ENCODE peak calls at places on chromosomes 6 and 20, in nine cellular contexts. S is GM06990, H is OCI-LY7, B is tibial nerve, R is pancreas, D is ovary, J is trophoblast cell, W is choroid plexus epithelial cell, I is fibroblast of mammary gland. C is an unnamed sample.

GRCh38 chr20:23605867-23606651 is at the start of gene CST9:
- DNase-seq in S (no peak), H (no peak), B (no peak), R (no peak), D (no peak), J (no peak), W (no peak), I (no peak), C (no peak)

GRCh38 chr6:141848029-141848890 is 284.5 kb upstream of the GJE1 start:
- DNase-seq in S (no peak), H (no peak), B (no peak), R (no peak), D (no peak), J (no peak), W (peak; percentile 11), I (no peak), C (no peak)

GRCh38 chr6:96001891-96002575 is 13.7 kb upstream of the FUT9 start:
- DNase-seq in S (no peak), H (no peak), B (no peak), R (no peak), D (no peak), J (no peak), W (no peak), I (no peak), C (no peak)

GRCh38 chr6:82877213-82878195 is 188.1 kb downstream of the UBE3D start:
- DNase-seq in S (no peak), H (no peak), B (no peak), R (no peak), D (no peak), J (no peak), W (peak; percentile 17), I (peak; percentile 16), C (no peak)

GRCh38 chr6:7673063-7673536 is 52.8 kb upstream of the BMP6 start:
- DNase-seq in S (peak; percentile 21), H (no peak), B (peak; percentile 45), R (peak; percentile 22), D (peak; percentile 74), J (peak; percentile 44), W (no peak), I (peak; percentile 77), C (no peak)

GRCh38 chr6:110703906-110704594 is 111.2 kb downstream of the CDK19 start:
- DNase-seq in S (no peak), H (no peak), B (no peak), R (no peak), D (no peak), J (no peak), W (peak; percentile 29), I (peak; percentile 83), C (no peak)

GRCh38 chr20:24943196-24943595 is 5.9 kb upstream of the CST7 start:
- DNase-seq in S (no peak), H (no peak), B (no peak), R (peak; percentile 3), D (no peak), J (no peak), W (no peak), I (no peak), C (no peak)

GRCh38 chr20:44993343-44993742 is 27.0 kb downstream of the STK4 start:
- DNase-seq in S (no peak), H (no peak), B (no peak), R (no peak), D (no peak), J (no peak), W (peak; percentile 35), I (no peak), C (no peak)

GRCh38 chr6:31180500-31180899 is 10.0 kb upstream of the POU5F1 start:
- DNase-seq in S (peak; percentile 86), H (peak; percentile 86), B (no peak), R (peak; percentile 58), D (peak; percentile 85), J (peak; percentile 65), W (peak; percentile 51), I (peak; percentile 81), C (no peak)

GRCh38 chr20:57030611-57031600 is 235.5 kb downstream of the BMP7 start:
- DNase-seq in S (no peak), H (no peak), B (no peak), R (no peak), D (no peak), J (peak; percentile 37), W (peak; percentile 85), I (peak; percentile 12), C (no peak)

GRCh38 chr20:51525241-51526104 is 17.0 kb downstream of the NFATC2 start:
- DNase-seq in S (peak; percentile 63), H (peak; percentile 43), B (no peak), R (no peak), D (no peak), J (no peak), W (no peak), I (no peak), C (peak; percentile 30)

GRCh38 chr6:138160329-138161117 is 1.2 kb upstream of the ARFGEF3 start:
- DNase-seq in S (no peak), H (no peak), B (no peak), R (no peak), D (no peak), J (no peak), W (no peak), I (no peak), C (no peak)

GRCh38 chr6:138161118-138161433 is 663 bp upstream of the ARFGEF3 start:
- DNase-seq in S (no peak), H (no peak), B (no peak), R (no peak), D (no peak), J (no peak), W (no peak), I (no peak), C (no peak)

GRCh38 chr6:138162104-138162946 is 586 bp downstream of the ARFGEF3 start:
- DNase-seq in S (no peak), H (no peak), B (no peak), R (peak; percentile 32), D (no peak), J (no peak), W (no peak), I (no peak), C (no peak)

GRCh38 chr6:138161434-138162103 is at the start of gene ARFGEF3:
- DNase-seq in S (peak; percentile 17), H (no peak), B (no peak), R (peak; percentile 72), D (peak; percentile 40), J (peak; percentile 77), W (no peak), I (peak; percentile 14), C (no peak)

GRCh38 chr6:138162947-138163569 is 1.3 kb downstream of the ARFGEF3 start:
- DNase-seq in S (no peak), H (no peak), B (no peak), R (no peak), D (no peak), J (no peak), W (no peak), I (no peak), C (no peak)
- H3K4me3 ChIP-seq in S (no peak overlapping the region), H (no peak overlapping the region), B (no peak overlapping the region), R (peak overlapping the region; percentile 76), D (no peak overlapping the region), J (no peak overlapping the region), W (no peak overlapping the region), I (no peak overlapping the region), C (no peak overlapping the region)

GRCh38 chr6:296151-297122 is 4.2 kb downstream of the DUSP22 start:
- DNase-seq in S (peak; percentile 71), H (peak; percentile 57), B (no peak), R (peak; percentile 46), D (no peak), J (no peak), W (peak; percentile 31), I (no peak), C (peak; percentile 41)

GRCh38 chr6:300026-300425 is 7.7 kb downstream of the DUSP22 start:
- DNase-seq in S (no peak), H (no peak), B (no peak), R (no peak), D (no peak), J (no peak), W (no peak), I (no peak), C (no peak)

GRCh38 chr6:299050-299980 is 7.0 kb downstream of the DUSP22 start:
- DNase-seq in S (no peak), H (no peak), B (no peak), R (peak; percentile 68), D (no peak), J (no peak), W (peak; percentile 70), I (no peak), C (no peak)

GRCh38 chr6:297571-298232 is 5.4 kb downstream of the DUSP22 start:
- DNase-seq in S (no peak), H (peak; percentile 42), B (no peak), R (no peak), D (no peak), J (no peak), W (no peak), I (no peak), C (no peak)

GRCh38 chr6:298233-299049 is 6.2 kb downstream of the DUSP22 start:
- DNase-seq in S (no peak), H (peak; percentile 54), B (no peak), R (no peak), D (no peak), J (no peak), W (no peak), I (no peak), C (no peak)
- H3K4me3 ChIP-seq in S (no peak overlapping the region), H (peak overlapping the region; percentile 80), B (no peak overlapping the region), R (no peak overlapping the region), D (no peak overlapping the region), J (no peak overlapping the region), W (no peak overlapping the region), I (no peak overlapping the region), C (no peak overlapping the region)

GRCh38 chr6:27228963-27229477 is 18.5 kb upstream of the PRSS16 start:
- DNase-seq in S (no peak), H (no peak), B (no peak), R (no peak), D (no peak), J (no peak), W (no peak), I (no peak), C (no peak)
- H3K4me3 ChIP-seq in S (no peak overlapping the region), H (no peak overlapping the region), B (no peak overlapping the region), R (no peak overlapping the region), D (no peak overlapping the region), J (no peak overlapping the region), W (no peak overlapping the region), I (peak overlapping the region; percentile 37), C (no peak overlapping the region)

GRCh38 chr6:125363010-125363359 is 61.2 kb upstream of the HDDC2 start:
- DNase-seq in S (no peak), H (no peak), B (no peak), R (no peak), D (no peak), J (peak; percentile 32), W (no peak), I (peak; percentile 42), C (no peak)
- H3K4me3 ChIP-seq in S (no peak overlapping the region), H (no peak overlapping the region), B (peak overlapping the region; percentile 35), R (peak overlapping the region; percentile 35), D (peak overlapping the region; percentile 40), J (peak overlapping the region; percentile 48), W (peak overlapping the region; percentile 62), I (peak overlapping the region; percentile 37), C (no peak overlapping the region)